ENCODE peak calls at places on chromosomes 2 and 18, in nine cellular contexts. One of them, this sample, is unnamed.

GRCh38 chr2:28618221-28619141 is 122.6 kb downstream of the PLB1 start:
- DNase-seq in fibroblast of lung: no peak
- DNase-seq in GM12878: no peak
- DNase-seq in ovary: no peak
- DNase-seq in kidney epithelial cell: no peak
- DNase-seq in colonic mucosa: no peak
- DNase-seq in heart left ventricle: no peak
- DNase-seq in tibial artery: no peak
- DNase-seq in keratinocyte: no peak
- DNase-seq in this sample: no peak

GRCh38 chr2:152307863-152308262 is 27.1 kb upstream of the FMNL2 start:
- DNase-seq in fibroblast of lung: peak; percentile 2
- DNase-seq in GM12878: no peak
- DNase-seq in ovary: no peak
- DNase-seq in kidney epithelial cell: no peak
- DNase-seq in colonic mucosa: no peak
- DNase-seq in heart left ventricle: no peak
- DNase-seq in tibial artery: no peak
- DNase-seq in keratinocyte: no peak
- DNase-seq in this sample: no peak

GRCh38 chr2:46471-47345 is at the start of gene FAM110C:
- DNase-seq in fibroblast of lung: peak; percentile 16
- DNase-seq in GM12878: no peak
- DNase-seq in ovary: peak; percentile 79
- DNase-seq in kidney epithelial cell: peak; percentile 56
- DNase-seq in colonic mucosa: peak; percentile 92
- DNase-seq in heart left ventricle: peak; percentile 74
- DNase-seq in tibial artery: peak; percentile 61
- DNase-seq in keratinocyte: no peak
- DNase-seq in this sample: peak; percentile 68

GRCh38 chr18:24176727-24177416 is 38.0 kb downstream of the CABYR start:
- DNase-seq in fibroblast of lung: peak; percentile 36
- DNase-seq in GM12878: peak; percentile 61
- DNase-seq in ovary: peak; percentile 19
- DNase-seq in kidney epithelial cell: no peak
- DNase-seq in colonic mucosa: peak; percentile 72
- DNase-seq in heart left ventricle: peak; percentile 59
- DNase-seq in tibial artery: peak; percentile 42
- DNase-seq in keratinocyte: peak; percentile 15
- DNase-seq in this sample: peak; percentile 42

GRCh38 chr2:31140151-31140550 is 1.9 kb upstream of the GALNT14 start:
- DNase-seq in fibroblast of lung: no peak
- DNase-seq in GM12878: no peak
- DNase-seq in ovary: no peak
- DNase-seq in kidney epithelial cell: no peak
- DNase-seq in colonic mucosa: no peak
- DNase-seq in heart left ventricle: no peak
- DNase-seq in tibial artery: no peak
- DNase-seq in keratinocyte: no peak
- DNase-seq in this sample: no peak

GRCh38 chr2:1591461-1591770 is 152.9 kb downstream of the PXDN start:
- DNase-seq in fibroblast of lung: peak; percentile 36
- DNase-seq in GM12878: no peak
- DNase-seq in ovary: peak; percentile 36
- DNase-seq in kidney epithelial cell: no peak
- DNase-seq in colonic mucosa: no peak
- DNase-seq in heart left ventricle: peak; percentile 54
- DNase-seq in tibial artery: no peak
- DNase-seq in keratinocyte: no peak
- DNase-seq in this sample: no peak

GRCh38 chr2:83594841-83595720 is 864.0 kb downstream of the SUCLG1 start:
- DNase-seq in fibroblast of lung: peak; percentile 0
- DNase-seq in GM12878: no peak
- DNase-seq in ovary: no peak
- DNase-seq in kidney epithelial cell: no peak
- DNase-seq in colonic mucosa: no peak
- DNase-seq in heart left ventricle: no peak
- DNase-seq in tibial artery: no peak
- DNase-seq in keratinocyte: no peak
- DNase-seq in this sample: no peak

GRCh38 chr2:218788529-218789237 is 6.7 kb downstream of the CYP27A1 start:
- DNase-seq in fibroblast of lung: no peak
- DNase-seq in GM12878: no peak
- DNase-seq in ovary: no peak
- DNase-seq in kidney epithelial cell: no peak
- DNase-seq in colonic mucosa: no peak
- DNase-seq in heart left ventricle: no peak
- DNase-seq in tibial artery: no peak
- DNase-seq in keratinocyte: no peak
- DNase-seq in this sample: no peak

GRCh38 chr2:187155472-187155871 is 292.6 kb downstream of the CALCRL start:
- DNase-seq in fibroblast of lung: no peak
- DNase-seq in GM12878: no peak
- DNase-seq in ovary: no peak
- DNase-seq in kidney epithelial cell: no peak
- DNase-seq in colonic mucosa: no peak
- DNase-seq in heart left ventricle: no peak
- DNase-seq in tibial artery: no peak
- DNase-seq in keratinocyte: no peak
- DNase-seq in this sample: no peak

GRCh38 chr2:216665717-216666116 is 29.6 kb downstream of the IGFBP5 start:
- DNase-seq in fibroblast of lung: no peak
- DNase-seq in GM12878: no peak
- DNase-seq in ovary: peak; percentile 63
- DNase-seq in kidney epithelial cell: no peak
- DNase-seq in colonic mucosa: no peak
- DNase-seq in heart left ventricle: no peak
- DNase-seq in tibial artery: no peak
- DNase-seq in keratinocyte: peak; percentile 53
- DNase-seq in this sample: no peak

DNA sequence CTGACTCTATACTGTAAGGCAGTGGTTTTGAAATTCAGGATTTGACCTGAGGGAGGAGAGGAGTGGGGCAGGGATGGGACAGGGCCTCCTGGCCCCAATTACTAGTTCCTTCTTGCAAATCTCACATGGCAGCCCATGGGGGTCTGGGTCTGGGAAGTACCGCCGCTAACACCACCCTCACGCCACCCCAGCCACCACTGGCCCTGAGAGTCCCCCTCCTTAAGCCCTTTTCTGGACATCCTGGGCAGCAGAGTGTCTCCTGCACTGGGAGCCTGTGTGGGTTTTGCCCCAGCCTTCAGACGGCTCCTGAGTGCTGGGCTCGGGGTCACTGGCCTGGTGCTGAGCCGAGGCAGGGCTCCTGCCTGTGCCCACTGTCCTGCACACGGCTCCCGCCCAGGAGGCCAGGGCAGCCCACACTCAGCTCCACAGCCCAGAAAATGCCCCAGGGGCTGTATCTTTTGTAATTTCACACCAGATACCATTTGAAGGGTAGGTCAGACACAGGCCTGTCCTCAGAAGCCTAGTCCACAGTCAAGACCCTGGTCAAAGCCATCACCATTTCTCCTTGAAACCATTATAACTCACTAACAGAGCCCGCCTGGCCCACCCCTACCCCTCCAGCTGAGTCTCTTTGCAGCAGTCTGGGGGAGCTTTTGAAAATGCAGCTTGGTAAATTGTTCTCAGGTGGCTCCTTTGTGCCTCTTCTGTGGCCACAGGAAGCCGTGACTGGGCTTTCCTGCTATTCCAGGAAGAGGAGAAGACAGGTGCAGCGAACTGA is 55.1 kb downstream of the CYP27C1 start:
- DNase-seq in fibroblast of lung: no peak
- DNase-seq in GM12878: no peak
- DNase-seq in ovary: no peak
- DNase-seq in kidney epithelial cell: no peak
- DNase-seq in colonic mucosa: no peak
- DNase-seq in heart left ventricle: no peak
- DNase-seq in tibial artery: no peak
- DNase-seq in keratinocyte: no peak
- DNase-seq in this sample: no peak
- H3K36me3 ChIP-seq in fibroblast of lung: no peaks in the 10 kb centered on the region
- H3K36me3 ChIP-seq in GM12878: no peaks in the 10 kb centered on the region
- H3K36me3 ChIP-seq in ovary: no peaks in the 10 kb centered on the region
- H3K36me3 ChIP-seq in kidney epithelial cell: no peaks in the 10 kb centered on the region
- H3K36me3 ChIP-seq in colonic mucosa: no peaks in the 10 kb centered on the region
- H3K36me3 ChIP-seq in heart left ventricle: no peaks in the 10 kb centered on the region
- H3K36me3 ChIP-seq in tibial artery: no peaks in the 10 kb centered on the region
- H3K36me3 ChIP-seq in keratinocyte: no peaks in the 10 kb centered on the region
- H3K36me3 ChIP-seq in this sample: no peaks in the 10 kb centered on the region

GRCh38 chr2:127719301-127720218 is 18.3 kb downstream of the SFT2D3 start:
- DNase-seq in fibroblast of lung: no peak
- DNase-seq in GM12878: no peak
- DNase-seq in ovary: no peak
- DNase-seq in kidney epithelial cell: no peak
- DNase-seq in colonic mucosa: no peak
- DNase-seq in heart left ventricle: no peak
- DNase-seq in tibial artery: no peak
- DNase-seq in keratinocyte: no peak
- DNase-seq in this sample: no peak
- H3K36me3 ChIP-seq in fibroblast of lung: peaks cover 9% of the 10 kb centered on the region
- H3K36me3 ChIP-seq in GM12878: peaks cover 8% of the 10 kb centered on the region
- H3K36me3 ChIP-seq in ovary: no peaks in the 10 kb centered on the region
- H3K36me3 ChIP-seq in kidney epithelial cell: no peaks in the 10 kb centered on the region
- H3K36me3 ChIP-seq in colonic mucosa: peaks cover 17% of the 10 kb centered on the region
- H3K36me3 ChIP-seq in heart left ventricle: peaks cover 85% of the 10 kb centered on the region
- H3K36me3 ChIP-seq in tibial artery: peaks cover 48% of the 10 kb centered on the region
- H3K36me3 ChIP-seq in keratinocyte: peaks cover 12% of the 10 kb centered on the region
- H3K36me3 ChIP-seq in this sample: peaks cover 64% of the 10 kb centered on the region

GRCh38 chr2:240298803-240299709 is 136.4 kb upstream of the GPC1 start:
- DNase-seq in fibroblast of lung: no peak
- DNase-seq in GM12878: no peak
- DNase-seq in ovary: no peak
- DNase-seq in kidney epithelial cell: no peak
- DNase-seq in colonic mucosa: no peak
- DNase-seq in heart left ventricle: no peak
- DNase-seq in tibial artery: no peak
- DNase-seq in keratinocyte: no peak
- DNase-seq in this sample: no peak

GRCh38 chr2:240299710-240300068 is 135.8 kb upstream of the GPC1 start:
- DNase-seq in fibroblast of lung: no peak
- DNase-seq in GM12878: no peak
- DNase-seq in ovary: no peak
- DNase-seq in kidney epithelial cell: no peak
- DNase-seq in colonic mucosa: no peak
- DNase-seq in heart left ventricle: no peak
- DNase-seq in tibial artery: no peak
- DNase-seq in keratinocyte: no peak
- DNase-seq in this sample: no peak

GRCh38 chr2:240301256-240301795 is 134.1 kb upstream of the GPC1 start:
- DNase-seq in fibroblast of lung: no peak
- DNase-seq in GM12878: no peak
- DNase-seq in ovary: no peak
- DNase-seq in kidney epithelial cell: no peak
- DNase-seq in colonic mucosa: no peak
- DNase-seq in heart left ventricle: no peak
- DNase-seq in tibial artery: no peak
- DNase-seq in keratinocyte: no peak
- DNase-seq in this sample: no peak

GRCh38 chr2:240300840-240301239 is 134.6 kb upstream of the GPC1 start:
- DNase-seq in fibroblast of lung: no peak
- DNase-seq in GM12878: no peak
- DNase-seq in ovary: no peak
- DNase-seq in kidney epithelial cell: no peak
- DNase-seq in colonic mucosa: no peak
- DNase-seq in heart left ventricle: no peak
- DNase-seq in tibial artery: no peak
- DNase-seq in keratinocyte: no peak
- DNase-seq in this sample: no peak

DNA sequence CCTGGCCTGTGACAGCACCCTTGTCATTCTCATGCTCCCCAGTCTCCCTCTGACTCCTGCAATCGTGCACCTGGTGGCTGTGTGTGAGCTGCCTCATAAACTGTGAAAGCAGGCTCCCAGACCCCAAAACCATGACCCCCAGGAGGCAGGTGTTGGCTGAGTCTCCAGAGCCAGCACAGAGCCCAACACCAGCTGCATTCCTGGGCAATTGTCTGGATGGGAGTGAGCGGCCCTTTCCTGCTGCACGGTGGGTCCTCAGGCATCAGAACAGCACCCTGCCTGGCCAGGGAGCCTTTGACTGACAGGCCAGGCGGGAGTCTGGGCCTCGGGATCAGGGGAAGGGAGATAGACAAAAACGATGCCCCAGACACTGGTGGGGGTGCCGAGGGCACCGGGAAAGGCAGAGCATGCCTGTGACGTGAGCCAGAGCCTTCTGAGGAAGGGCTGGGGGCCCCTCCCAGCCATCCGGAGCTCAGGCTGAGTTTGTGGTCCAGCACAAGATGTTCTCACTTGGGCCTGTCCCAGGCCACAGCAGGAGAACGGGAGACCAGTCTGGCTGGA is 135.1 kb upstream of the GPC1 start:
- DNase-seq in fibroblast of lung: peak; percentile 33
- DNase-seq in GM12878: no peak
- DNase-seq in ovary: no peak
- DNase-seq in kidney epithelial cell: no peak
- DNase-seq in colonic mucosa: no peak
- DNase-seq in heart left ventricle: no peak
- DNase-seq in tibial artery: no peak
- DNase-seq in keratinocyte: no peak
- DNase-seq in this sample: no peak
- H3K36me3 ChIP-seq in fibroblast of lung: no peaks in the 10 kb centered on the region
- H3K36me3 ChIP-seq in GM12878: no peaks in the 10 kb centered on the region
- H3K36me3 ChIP-seq in ovary: no peaks in the 10 kb centered on the region
- H3K36me3 ChIP-seq in kidney epithelial cell: no peaks in the 10 kb centered on the region
- H3K36me3 ChIP-seq in colonic mucosa: no peaks in the 10 kb centered on the region
- H3K36me3 ChIP-seq in heart left ventricle: no peaks in the 10 kb centered on the region
- H3K36me3 ChIP-seq in tibial artery: no peaks in the 10 kb centered on the region
- H3K36me3 ChIP-seq in keratinocyte: no peaks in the 10 kb centered on the region
- H3K36me3 ChIP-seq in this sample: no peaks in the 10 kb centered on the region

GRCh38 chr2:86522711-86523110 is 40.5 kb downstream of the CHMP3 start:
- DNase-seq in fibroblast of lung: no peak
- DNase-seq in GM12878: no peak
- DNase-seq in ovary: no peak
- DNase-seq in kidney epithelial cell: no peak
- DNase-seq in colonic mucosa: no peak
- DNase-seq in heart left ventricle: no peak
- DNase-seq in tibial artery: no peak
- DNase-seq in keratinocyte: no peak
- DNase-seq in this sample: no peak

GRCh38 chr2:86521922-86522321 is 41.3 kb downstream of the CHMP3 start:
- DNase-seq in fibroblast of lung: no peak
- DNase-seq in GM12878: no peak
- DNase-seq in ovary: no peak
- DNase-seq in kidney epithelial cell: no peak
- DNase-seq in colonic mucosa: no peak
- DNase-seq in heart left ventricle: no peak
- DNase-seq in tibial artery: no peak
- DNase-seq in keratinocyte: no peak
- DNase-seq in this sample: no peak

GRCh38 chr2:86520153-86520552 is 43.1 kb downstream of the CHMP3 start:
- DNase-seq in fibroblast of lung: no peak
- DNase-seq in GM12878: no peak
- DNase-seq in ovary: no peak
- DNase-seq in kidney epithelial cell: no peak
- DNase-seq in colonic mucosa: no peak
- DNase-seq in heart left ventricle: no peak
- DNase-seq in tibial artery: no peak
- DNase-seq in keratinocyte: no peak
- DNase-seq in this sample: no peak

GRCh38 chr2:86525421-86526340 is 37.6 kb downstream of the CHMP3 start:
- DNase-seq in fibroblast of lung: no peak
- DNase-seq in GM12878: no peak
- DNase-seq in ovary: no peak
- DNase-seq in kidney epithelial cell: no peak
- DNase-seq in colonic mucosa: no peak
- DNase-seq in heart left ventricle: no peak
- DNase-seq in tibial artery: no peak
- DNase-seq in keratinocyte: no peak
- DNase-seq in this sample: no peak

GRCh38 chr2:86523491-86523890 is 39.8 kb downstream of the CHMP3 start:
- DNase-seq in fibroblast of lung: no peak
- DNase-seq in GM12878: no peak
- DNase-seq in ovary: no peak
- DNase-seq in kidney epithelial cell: no peak
- DNase-seq in colonic mucosa: no peak
- DNase-seq in heart left ventricle: no peak
- DNase-seq in tibial artery: no peak
- DNase-seq in keratinocyte: no peak
- DNase-seq in this sample: no peak
- H3K36me3 ChIP-seq in fibroblast of lung: no peaks in the 10 kb centered on the region
- H3K36me3 ChIP-seq in GM12878: no peaks in the 10 kb centered on the region
- H3K36me3 ChIP-seq in ovary: no peaks in the 10 kb centered on the region
- H3K36me3 ChIP-seq in kidney epithelial cell: no peaks in the 10 kb centered on the region
- H3K36me3 ChIP-seq in colonic mucosa: no peaks in the 10 kb centered on the region
- H3K36me3 ChIP-seq in heart left ventricle: peaks cover 48% of the 10 kb centered on the region
- H3K36me3 ChIP-seq in tibial artery: peaks cover 33% of the 10 kb centered on the region
- H3K36me3 ChIP-seq in keratinocyte: peaks cover 3% of the 10 kb centered on the region
- H3K36me3 ChIP-seq in this sample: peaks cover 37% of the 10 kb centered on the region

This sample was measured in left ventricle myocardium inferior.